ENCODE peak calls at places on chromosomes 5 and 9, in four cellular contexts. One of them, this sample, is unnamed. For H3F3A, H3K9me2 and H4K20me1, the result is how much of the 10 kb centered on the place peaks cover.

GRCh38 chr5:172504736-172505402 is 50.5 kb upstream of the SH3PXD2B start:
- DNase-seq in PC-9: no peak
- DNase-seq in GM23338: no peak
- DNase-seq in PC-3: no peak
- DNase-seq in this sample: no peak

GRCh38 chr9:137280478-137281344 is 3.2 kb downstream of the TOR4A start:
- DNase-seq in PC-9: no peak
- DNase-seq in GM23338: peak
- DNase-seq in PC-3: no peak
- DNase-seq in this sample: peak

GRCh38 chr5:173726848-173727557 is 110.6 kb upstream of the BOD1 start:
- DNase-seq in PC-9: no peak
- DNase-seq in GM23338: no peak
- DNase-seq in PC-3: no peak
- DNase-seq in this sample: no peak

GRCh38 chr5:43631182-43631910 is 28.4 kb downstream of the NNT start:
- DNase-seq in PC-9: peak
- DNase-seq in GM23338: peak
- DNase-seq in PC-3: peak
- DNase-seq in this sample: peak

GRCh38 chr5:88923623-88924619 is 40.9 kb upstream of the MEF2C start:
- DNase-seq in PC-9: no peak
- DNase-seq in GM23338: no peak
- DNase-seq in PC-3: no peak
- DNase-seq in this sample: peak

GRCh38 chr5:39584921-39585320 is 160.1 kb upstream of the DAB2 start:
- DNase-seq in PC-9: no peak
- DNase-seq in GM23338: no peak
- DNase-seq in PC-3: no peak
- DNase-seq in this sample: peak

GRCh38 chr5:154899107-154899816 is 38.7 kb downstream of the GEMIN5 start:
- DNase-seq in PC-9: no peak
- DNase-seq in GM23338: no peak
- DNase-seq in PC-3: no peak
- DNase-seq in this sample: peak

GRCh38 chr9:95092321-95093072 is 225.0 kb downstream of the FANCC start:
- DNase-seq in PC-9: peak
- DNase-seq in GM23338: peak
- DNase-seq in PC-3: peak
- DNase-seq in this sample: peak

GRCh38 chr5:32018476-32019436 is 155.4 kb downstream of the GOLPH3 start:
- DNase-seq in PC-9: no peak
- DNase-seq in GM23338: no peak
- DNase-seq in PC-3: no peak
- DNase-seq in this sample: no peak

GRCh38 chr9:107251756-107252322 is 31.2 kb upstream of the RAD23B start:
- DNase-seq in PC-9: no peak
- DNase-seq in GM23338: no peak
- DNase-seq in PC-3: no peak
- DNase-seq in this sample: peak

GRCh38 chr9:32596096-32596865 is 23.3 kb upstream of the NDUFB6 start:
- DNase-seq in PC-9: no peak
- DNase-seq in GM23338: no peak
- DNase-seq in PC-3: no peak
- DNase-seq in this sample: no peak

GRCh38 chr5:180343110-180343845 is 9.9 kb downstream of the GFPT2 start:
- DNase-seq in PC-9: no peak
- DNase-seq in GM23338: peak
- DNase-seq in PC-3: no peak
- DNase-seq in this sample: peak

GRCh38 chr9:94870793-94871558 is 144.5 kb downstream of the AOPEP start:
- DNase-seq in PC-9: peak
- DNase-seq in GM23338: no peak
- DNase-seq in PC-3: peak
- DNase-seq in this sample: peak

GRCh38 chr5:54845567-54845941 is 139.8 kb downstream of the ESM1 start:
- DNase-seq in PC-9: no peak
- DNase-seq in GM23338: no peak
- DNase-seq in PC-3: peak
- DNase-seq in this sample: peak

GRCh38 chr9:120937596-120937995 is 11.0 kb upstream of the TRAF1 start:
- DNase-seq in PC-9: no peak
- DNase-seq in GM23338: no peak
- DNase-seq in PC-3: no peak
- DNase-seq in this sample: peak

GRCh38 chr5:126994485-126994884 is 35.9 kb downstream of the MARCHF3 start:
- DNase-seq in PC-9: no peak
- DNase-seq in GM23338: no peak
- DNase-seq in PC-3: no peak
- DNase-seq in this sample: no peak

DNA sequence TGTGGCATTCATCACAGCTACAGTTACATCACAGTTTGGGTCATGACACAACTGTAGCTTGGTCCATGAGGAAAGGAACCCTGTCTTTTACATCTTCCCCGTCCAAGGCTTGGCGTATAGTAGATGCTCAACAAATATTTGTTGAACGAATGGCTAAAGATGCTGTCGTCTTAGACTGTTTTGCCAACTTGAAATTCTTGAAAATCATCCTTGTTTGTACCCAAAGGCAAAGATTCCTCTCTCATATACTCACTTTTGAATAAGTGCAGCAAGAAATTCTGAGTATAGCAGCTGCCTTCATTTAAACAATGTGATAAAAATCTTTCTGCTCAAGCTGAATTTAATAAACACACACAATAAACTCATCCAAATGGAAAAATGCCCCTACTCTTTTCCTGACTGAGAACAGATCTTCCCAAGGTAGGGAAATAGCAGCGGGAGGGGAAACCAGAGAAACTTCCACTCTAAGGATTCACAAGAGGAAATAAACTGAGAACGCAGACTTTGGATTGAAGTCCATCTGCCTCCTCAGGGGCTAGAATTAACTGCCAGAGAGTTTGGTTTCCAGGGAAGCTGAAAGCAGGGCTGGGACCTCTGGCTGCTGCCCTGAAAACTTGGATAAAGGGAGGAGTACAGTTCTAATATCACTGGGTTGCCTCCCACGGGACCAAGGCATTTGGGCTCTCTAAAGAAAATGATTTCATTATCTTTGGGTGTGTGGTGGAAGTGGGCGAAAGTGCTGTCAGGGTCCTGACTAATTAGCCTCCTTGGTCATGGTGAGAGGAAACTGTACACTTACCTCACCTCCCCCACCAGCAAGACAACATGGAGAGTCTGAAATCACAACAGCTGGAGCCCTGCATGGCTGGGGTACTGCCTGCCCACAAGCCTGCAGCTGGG is 99.1 kb downstream of the DPYSL3 start:
- DNase-seq in PC-9: no peak
- DNase-seq in GM23338: no peak
- DNase-seq in PC-3: no peak
- DNase-seq in this sample: peak
- H3F3A ChIP-seq in PC-9: under half
- H3F3A ChIP-seq in GM23338: under half
- H3F3A ChIP-seq in PC-3: under half
- H3F3A ChIP-seq in this sample: under half

GRCh38 chr5:120053841-120054240 is 410.3 kb upstream of the PRR16 start:
- DNase-seq in PC-9: no peak
- DNase-seq in GM23338: no peak
- DNase-seq in PC-3: no peak
- DNase-seq in this sample: no peak

GRCh38 chr5:120052916-120053828 is 410.9 kb upstream of the PRR16 start:
- DNase-seq in PC-9: no peak
- DNase-seq in GM23338: no peak
- DNase-seq in PC-3: no peak
- DNase-seq in this sample: no peak

DNA sequence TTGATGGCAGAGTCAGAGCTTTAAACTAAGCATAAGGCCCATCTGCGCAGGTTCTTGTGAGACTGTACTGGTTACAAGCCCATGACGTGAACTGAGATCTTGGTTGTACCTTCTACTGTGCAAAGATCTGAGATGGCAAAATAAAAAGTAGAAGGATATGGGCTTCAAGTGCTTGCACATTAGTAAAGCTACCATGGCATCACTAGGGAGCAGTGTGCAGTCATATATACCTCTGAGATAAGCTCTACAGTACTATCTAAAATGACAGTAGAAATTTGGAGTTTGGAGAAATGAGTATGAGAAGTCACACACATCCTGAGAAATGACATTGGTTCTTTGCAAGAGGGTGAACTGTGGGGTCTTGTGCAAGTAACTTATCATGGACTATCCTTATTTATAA is 408.2 kb upstream of the PRR16 start:
- DNase-seq in PC-9: no peak
- DNase-seq in GM23338: no peak
- DNase-seq in PC-3: peak
- DNase-seq in this sample: peak
- H3K9me2 ChIP-seq in PC-9: under half
- H3K9me2 ChIP-seq in GM23338: under half
- H3K9me2 ChIP-seq in PC-3: under half
- H3K9me2 ChIP-seq in this sample: under half

DNA sequence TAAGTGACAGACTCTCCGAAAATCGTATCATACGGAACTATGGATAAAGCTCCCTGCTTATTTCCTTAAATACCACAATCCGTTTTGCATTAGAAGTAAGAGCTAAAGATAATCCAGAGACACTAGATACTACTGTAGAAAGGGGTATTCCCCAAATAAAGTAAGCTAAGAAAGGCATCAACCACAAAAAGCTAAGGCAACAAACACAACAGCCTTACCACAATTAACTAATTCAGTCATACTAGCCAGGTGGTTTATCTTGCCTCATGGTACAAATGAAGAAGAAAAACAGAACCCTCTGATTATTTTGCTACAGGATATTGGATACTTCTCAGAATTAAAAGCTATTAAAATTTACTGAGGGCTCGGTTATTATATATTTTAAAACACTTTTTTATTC is 14.1 kb downstream of the ERP44 start:
- DNase-seq in PC-9: no peak
- DNase-seq in GM23338: no peak
- DNase-seq in PC-3: no peak
- DNase-seq in this sample: no peak
- H4K20me1 ChIP-seq in PC-9: half or more
- H4K20me1 ChIP-seq in GM23338: under half
- H4K20me1 ChIP-seq in PC-3: half or more
- H4K20me1 ChIP-seq in this sample: half or more

DNA sequence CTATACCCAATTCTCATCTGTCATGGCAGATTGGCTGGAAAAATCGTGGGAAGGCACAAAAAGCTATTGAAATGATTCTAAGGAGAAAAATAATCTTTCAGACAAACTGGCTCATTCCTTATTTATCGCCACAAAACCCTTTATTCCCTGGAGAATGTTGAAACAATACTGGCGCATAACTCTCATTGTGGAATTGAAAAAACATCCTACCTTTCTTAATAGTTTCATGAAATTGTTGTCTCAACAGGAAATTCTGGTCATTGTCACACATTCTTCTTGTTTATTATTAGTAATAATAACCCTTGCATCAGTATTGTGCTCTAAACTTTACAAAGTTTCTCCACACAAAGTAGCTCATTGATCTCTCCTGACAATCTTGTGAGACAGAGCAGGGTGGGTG is 48.9 kb upstream of the COL15A1 start:
- DNase-seq in PC-9: no peak
- DNase-seq in GM23338: no peak
- DNase-seq in PC-3: no peak
- DNase-seq in this sample: no peak
- H3F3A ChIP-seq in PC-9: under half
- H3F3A ChIP-seq in GM23338: under half
- H3F3A ChIP-seq in PC-3: under half
- H3F3A ChIP-seq in this sample: under half